ENCODE peak calls at places on chromosomes 6 and 20, in nine cellular contexts. O is activated CD4-positive, CD25-positive, alpha-beta regulatory T cell; H is heart right ventricle; P is NCI-H1105; C is M059J; E is left lung; Q is A172; J is IMR-90; W is retina. D is an unnamed sample.

GRCh38 chr20:56978475-56978874 is 288.0 kb downstream of the BMP7 start:
- DNase-seq in H (no peak), O (no peak), P (no peak), Q (no peak), W (no peak), E (peak; percentile 35), J (no peak), C (no peak), D (no peak)

GRCh38 chr6:136421537-136422158 is 128.6 kb downstream of the MAP7 start:
- DNase-seq in P (no peak), Q (no peak), J (no peak), H (no peak), W (no peak), O (no peak), C (no peak), E (no peak), D (no peak)

GRCh38 chr6:85754894-85755293 is 112.2 kb upstream of the SYNCRIP start:
- DNase-seq in H (no peak), P (no peak), E (no peak), W (no peak), Q (no peak), C (no peak), J (no peak), O (no peak), D (no peak)

GRCh38 chr6:36997811-36998722 is 7.4 kb upstream of the FGD2 start:
- DNase-seq in P (no peak), O (no peak), H (peak; percentile 45), Q (no peak), C (no peak), E (peak; percentile 34), J (no peak), W (peak; percentile 50), D (no peak)

GRCh38 chr20:49586967-49587587 is 19.1 kb upstream of the PTGIS start:
- DNase-seq in C (no peak), H (no peak), Q (no peak), E (no peak), J (peak; percentile 83), O (no peak), P (no peak), W (no peak), D (peak; percentile 72)

GRCh38 chr6:163797313-163797712 is 382.8 kb downstream of the QKI start:
- DNase-seq in O (no peak), P (no peak), W (no peak), J (no peak), C (no peak), Q (no peak), H (no peak), E (no peak), D (no peak)

GRCh38 chr6:33915134-33915533 is 111.3 kb upstream of the MLN start:
- DNase-seq in W (no peak), O (no peak), P (no peak), Q (no peak), J (no peak), E (no peak), C (no peak), H (no peak), D (no peak)

GRCh38 chr6:142698751-142699150 is 246.2 kb downstream of the HIVEP2 start:
- DNase-seq in C (no peak), Q (no peak), J (no peak), P (no peak), O (no peak), W (no peak), E (no peak), H (no peak), D (no peak)

GRCh38 chr6:83853178-83853967 is at the start of gene RIPPLY2:
- DNase-seq in W (peak; percentile 92), C (no peak), O (no peak), E (peak; percentile 78), Q (no peak), P (peak; percentile 81), H (peak; percentile 18), J (peak; percentile 20), D (peak; percentile 61)

GRCh38 chr6:85641916-85642773 is 541 bp downstream of the SYNCRIP start:
- DNase-seq in H (peak; percentile 64), W (peak; percentile 88), P (peak; percentile 20), J (peak; percentile 45), Q (no peak), E (peak; percentile 94), O (peak; percentile 36), C (peak; percentile 67), D (peak; percentile 71)

GRCh38 chr6:37242429-37243052 is 15.0 kb upstream of the TBC1D22B start:
- DNase-seq in H (no peak), P (no peak), J (peak; percentile 99), Q (peak; percentile 97), C (peak; percentile 100), E (no peak), W (no peak), O (no peak), D (peak; percentile 67)

GRCh38 chr20:10369723-10370090 is 64.3 kb downstream of the MKKS start:
- DNase-seq in H (no peak), W (no peak), P (no peak), Q (no peak), O (no peak), J (peak; percentile 37), E (no peak), C (peak; percentile 98), D (no peak)

GRCh38 chr6:99080191-99080590 is 132.4 kb upstream of the FBXL4 start:
- DNase-seq in J (no peak), E (no peak), H (no peak), Q (no peak), P (no peak), O (no peak), C (no peak), W (no peak), D (no peak)

GRCh38 chr6:5214570-5215052 is 46.1 kb downstream of the LYRM4 start:
- DNase-seq in J (peak; percentile 78), E (no peak), O (no peak), W (peak; percentile 74), C (peak; percentile 30), H (peak; percentile 60), Q (no peak), P (no peak), D (no peak)

GRCh38 chr6:45630314-45630713 is 252.6 kb upstream of the SUPT3H start:
- DNase-seq in O (no peak), E (no peak), H (no peak), P (no peak), Q (no peak), W (no peak), J (no peak), C (no peak), D (no peak)

GRCh38 chr20:20712004-20712473 is 405 bp downstream of the RALGAPA2 start:
- DNase-seq in E (no peak), W (no peak), J (no peak), O (no peak), Q (no peak), P (peak; percentile 27), H (no peak), C (peak; percentile 29), D (peak; percentile 61)

GRCh38 chr6:45837541-45838200 is 178.0 kb downstream of the CLIC5 start:
- DNase-seq in P (no peak), C (no peak), W (no peak), O (no peak), J (no peak), E (no peak), H (no peak), Q (no peak), D (no peak)

GRCh38 chr20:13220857-13221297 is at the start of gene ISM1:
- DNase-seq in O (peak; percentile 12), C (no peak), Q (no peak), H (peak; percentile 18), P (no peak), J (no peak), E (peak; percentile 82), W (peak; percentile 79), D (peak; percentile 89)